ENCODE peak calls at places on chromosomes 6 and 20, in four cellular contexts. D is HepG2, T is HCT116, F is GM12878. O is an unnamed sample.

GRCh38 chr20:15930324-15931305 is 642.6 kb downstream of the KIF16B start:
- DNase-seq in D (peak), T (no peak), F (no peak), O (peak)

GRCh38 chr6:23635150-23635549 is 490.9 kb upstream of the NRSN1 start:
- DNase-seq in D (no peak), T (no peak), F (no peak), O (no peak)

GRCh38 chr6:104718672-104719071 is 141.0 kb downstream of the HACE1 start:
- DNase-seq in D (no peak), T (no peak), F (no peak), O (peak)

GRCh38 chr20:25013478-25014380 is 21.2 kb upstream of the APMAP start:
- DNase-seq in D (no peak), T (no peak), F (no peak), O (no peak)

GRCh38 chr6:157528931-157529653 is 148.1 kb downstream of the ZDHHC14 start:
- DNase-seq in D (peak), T (no peak), F (no peak), O (no peak)

GRCh38 chr20:39706089-39706721 is 744.1 kb downstream of the DHX35 start:
- DNase-seq in D (no peak), T (no peak), F (no peak), O (peak)

GRCh38 chr6:113350521-113350920 is 506.6 kb upstream of the MARCKS start:
- DNase-seq in D (no peak), T (no peak), F (no peak), O (no peak)

GRCh38 chr20:53657732-53658131 is 64.1 kb upstream of the ZNF217 start:
- DNase-seq in D (no peak), T (no peak), F (no peak), O (no peak)

GRCh38 chr20:3784226-3784853 is 2.2 kb downstream of the CENPB start:
- DNase-seq in D (no peak), T (no peak), F (no peak), O (no peak)

GRCh38 chr6:7389451-7390217 is at the start of the genes CAGE1 and RIOK1:
- DNase-seq in D (peak), T (peak), F (peak), O (peak)

GRCh38 chr6:7391244-7391643 is 1.6 kb downstream of the RIOK1 start:
- DNase-seq in D (no peak), T (no peak), F (no peak), O (no peak)

GRCh38 chr6:7392402-7392801 is 2.8 kb downstream of the RIOK1 start:
- DNase-seq in D (no peak), T (no peak), F (no peak), O (no peak)

GRCh38 chr6:7389162-7389450 is 436 bp downstream of the CAGE1 start:
- DNase-seq in D (no peak), T (no peak), F (no peak), O (no peak)

DNA sequence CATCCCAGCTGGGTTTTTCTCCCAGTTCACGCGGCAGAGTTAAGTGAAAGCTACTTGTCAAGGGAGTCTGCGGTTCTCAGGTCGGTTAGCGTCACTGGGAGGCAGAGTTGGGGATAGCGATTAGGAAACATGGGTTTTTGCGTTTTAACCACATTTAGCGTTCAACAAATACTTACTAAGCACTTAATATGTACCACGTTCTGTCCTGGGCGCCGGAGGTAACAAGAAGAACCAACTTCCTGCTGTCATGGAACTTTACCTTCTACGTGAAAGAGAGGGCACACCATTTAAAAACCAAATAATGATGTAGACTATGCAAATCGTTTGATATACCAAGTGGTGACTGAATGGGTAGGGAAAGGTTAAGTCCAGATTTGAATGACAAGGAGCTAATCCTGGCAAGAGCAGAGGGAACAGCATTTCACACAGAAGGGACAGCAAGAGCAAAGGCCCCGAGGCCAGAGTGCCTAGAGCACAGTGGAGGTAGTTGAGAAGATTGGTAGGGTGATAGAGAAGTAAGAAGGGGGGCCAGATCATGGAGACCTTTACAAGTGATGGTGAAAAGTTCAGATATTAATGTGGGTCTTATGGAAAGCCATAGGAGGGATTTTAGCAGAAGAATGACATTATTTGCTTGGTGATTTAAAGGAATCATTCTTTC is 740 bp downstream of the RIOK1 start:
- DNase-seq in D (no peak), T (no peak), F (no peak), O (no peak)
- TF ChIP-seq CTCF in D (peak), T (no peak), F (no peak), O (no peak)

DNA sequence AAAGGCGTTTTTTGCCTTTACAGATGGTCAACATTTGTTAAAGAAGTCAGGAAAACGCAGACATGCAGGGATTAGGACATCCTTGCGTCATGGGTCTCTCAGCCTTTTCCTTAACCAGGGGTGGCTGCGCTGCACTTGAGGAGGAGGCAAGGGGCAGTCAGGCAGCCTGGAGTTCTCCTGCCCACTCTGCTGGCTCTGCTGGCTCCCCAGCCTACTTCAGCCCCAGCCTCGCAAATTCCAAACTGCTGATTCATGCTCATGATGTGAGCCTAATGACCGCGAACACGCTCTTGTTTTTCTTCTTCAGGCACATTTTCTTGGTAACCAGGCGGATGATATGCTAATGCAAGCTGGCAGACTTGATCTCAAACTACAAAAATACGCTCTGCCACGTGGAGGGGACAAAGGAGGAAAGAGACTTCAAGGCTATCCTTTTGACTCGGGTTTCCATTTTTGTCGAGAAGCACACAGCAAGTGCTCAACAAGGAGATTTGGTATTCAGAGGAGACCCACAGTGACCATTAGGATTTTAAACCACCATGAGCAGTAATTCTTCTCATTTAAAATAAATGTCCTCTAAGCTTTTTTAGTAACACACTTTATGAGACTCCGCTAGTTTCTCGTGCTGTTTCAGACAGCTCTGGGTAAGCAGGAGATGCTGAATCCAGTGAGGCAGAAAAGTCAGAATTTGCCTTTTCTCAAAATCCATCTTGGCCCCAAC is 290.2 kb upstream of the STXBP5 start:
- DNase-seq in D (peak), T (peak), F (no peak), O (peak)
- H3K9ac ChIP-seq in D (no peak), T (peak), F (no peak), O (peak)

GRCh38 chr20:10339609-10340008 is 94.4 kb downstream of the MKKS start:
- DNase-seq in D (no peak), T (no peak), F (no peak), O (no peak)

GRCh38 chr20:10338781-10339180 is 95.2 kb downstream of the MKKS start:
- DNase-seq in D (no peak), T (no peak), F (no peak), O (no peak)

GRCh38 chr20:10332656-10333421 is 101.2 kb downstream of the MKKS start:
- DNase-seq in D (no peak), T (no peak), F (no peak), O (no peak)

GRCh38 chr20:10342152-10342551 is 91.9 kb downstream of the MKKS start:
- DNase-seq in D (no peak), T (no peak), F (no peak), O (no peak)

DNA sequence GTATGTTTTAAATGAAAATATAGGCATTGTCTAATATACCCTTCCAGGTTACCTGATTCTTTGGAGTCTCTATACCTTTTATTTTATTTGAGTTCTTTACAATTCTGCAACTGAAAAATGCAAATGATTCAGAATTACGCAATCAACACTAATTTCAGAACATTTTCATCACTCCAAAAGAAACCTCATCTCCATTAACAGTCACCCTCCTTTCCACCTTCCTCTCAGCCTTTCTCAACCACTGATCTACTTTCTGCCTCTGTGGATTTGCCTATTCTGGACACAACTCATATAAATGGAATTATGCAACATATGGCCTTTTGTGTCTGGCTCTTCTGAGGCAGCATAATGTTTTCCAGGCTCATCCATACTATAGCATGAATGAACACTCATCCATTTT is 96.7 kb downstream of the MKKS start:
- DNase-seq in D (no peak), T (no peak), F (no peak), O (no peak)
- TF ChIP-seq POLR2AphosphoS5 in D (no peak), T (no peak), F (no peak), O (no peak)

GRCh38 chr6:33967966-33968724 is 164.3 kb upstream of the MLN start:
- DNase-seq in D (peak), T (peak), F (no peak), O (no peak)
- TF ChIP-seq CTCF in D (peak), T (peak), F (peak), O (no peak)

GRCh38 chr20:44965651-44966029 is 672 bp upstream of the STK4 start:
- DNase-seq in D (no peak), T (no peak), F (no peak), O (no peak)

GRCh38 chr20:44962483-44962882 is 2.3 kb upstream of the TOMM34 start:
- DNase-seq in D (no peak), T (no peak), F (no peak), O (no peak)

GRCh38 chr20:44961024-44961866 is 1.0 kb upstream of the TOMM34 start:
- DNase-seq in D (peak), T (no peak), F (no peak), O (no peak)

GRCh38 chr20:44961868-44962267 is 1.7 kb upstream of the TOMM34 start:
- DNase-seq in D (peak), T (no peak), F (no peak), O (peak)

GRCh38 chr20:44963325-44964215 is 2.7 kb upstream of the STK4 start:
- DNase-seq in D (no peak), T (no peak), F (no peak), O (no peak)
- H3K9ac ChIP-seq in D (no peak), T (no peak), F (no peak), O (no peak)

GRCh38 chr6:79261666-79262065 is 27.2 kb upstream of the HMGN3 start:
- DNase-seq in D (no peak), T (no peak), F (no peak), O (no peak)
- TF ChIP-seq POLR2AphosphoS5 in D (no peak), T (no peak), F (no peak), O (no peak)

O was measured in endothelial cell of umbilical vein.